ENCODE peak calls at places on chromosomes 1 and 21, in eight cellular contexts. One of them, this sample, is unnamed.

GRCh38 chr1:91735266-91735845 is 150.6 kb downstream of the TGFBR3 start:
- DNase-seq in K562: no peak
- DNase-seq in suprapubic skin: no peak
- DNase-seq in effector memory CD4-positive, alpha-beta T cell: no peak
- DNase-seq in left ventricle myocardium inferior: no peak
- DNase-seq in IMR-90: no peak
- DNase-seq in A549: no peak
- DNase-seq in Peyer's patch: no peak
- DNase-seq in this sample: no peak

GRCh38 chr1:206586501-206587445 is 25.5 kb downstream of the EIF2D start:
- DNase-seq in K562: no peak
- DNase-seq in suprapubic skin: no peak
- DNase-seq in effector memory CD4-positive, alpha-beta T cell: no peak
- DNase-seq in left ventricle myocardium inferior: no peak
- DNase-seq in IMR-90: no peak
- DNase-seq in A549: no peak
- DNase-seq in Peyer's patch: no peak
- DNase-seq in this sample: no peak

GRCh38 chr1:94602312-94602711 is 60.8 kb upstream of the F3 start:
- DNase-seq in K562: no peak
- DNase-seq in suprapubic skin: no peak
- DNase-seq in effector memory CD4-positive, alpha-beta T cell: no peak
- DNase-seq in left ventricle myocardium inferior: no peak
- DNase-seq in IMR-90: peak; percentile 82
- DNase-seq in A549: no peak
- DNase-seq in Peyer's patch: no peak
- DNase-seq in this sample: no peak

GRCh38 chr1:4593106-4593505 is 61.3 kb upstream of the AJAP1 start:
- DNase-seq in K562: no peak
- DNase-seq in suprapubic skin: no peak
- DNase-seq in effector memory CD4-positive, alpha-beta T cell: no peak
- DNase-seq in left ventricle myocardium inferior: no peak
- DNase-seq in IMR-90: no peak
- DNase-seq in A549: no peak
- DNase-seq in Peyer's patch: no peak
- DNase-seq in this sample: no peak

GRCh38 chr1:234562336-234562735 is 47.6 kb downstream of the IRF2BP2 start:
- DNase-seq in K562: no peak
- DNase-seq in suprapubic skin: no peak
- DNase-seq in effector memory CD4-positive, alpha-beta T cell: no peak
- DNase-seq in left ventricle myocardium inferior: no peak
- DNase-seq in IMR-90: no peak
- DNase-seq in A549: no peak
- DNase-seq in Peyer's patch: no peak
- DNase-seq in this sample: no peak

GRCh38 chr1:15949453-15950245 is 26.3 kb downstream of the ZBTB17 start:
- DNase-seq in K562: peak; percentile 91
- DNase-seq in suprapubic skin: peak; percentile 95
- DNase-seq in effector memory CD4-positive, alpha-beta T cell: peak; percentile 96
- DNase-seq in left ventricle myocardium inferior: peak; percentile 83
- DNase-seq in IMR-90: peak; percentile 96
- DNase-seq in A549: peak; percentile 74
- DNase-seq in Peyer's patch: peak; percentile 96
- DNase-seq in this sample: peak; percentile 78

GRCh38 chr1:2547210-2548067 is 8.7 kb upstream of the TNFRSF14 start:
- DNase-seq in K562: no peak
- DNase-seq in suprapubic skin: no peak
- DNase-seq in effector memory CD4-positive, alpha-beta T cell: peak; percentile 30
- DNase-seq in left ventricle myocardium inferior: no peak
- DNase-seq in IMR-90: no peak
- DNase-seq in A549: no peak
- DNase-seq in Peyer's patch: peak; percentile 67
- DNase-seq in this sample: no peak

GRCh38 chr1:28112388-28113311 is 24.2 kb upstream of the EYA3 start:
- DNase-seq in K562: peak; percentile 63
- DNase-seq in suprapubic skin: no peak
- DNase-seq in effector memory CD4-positive, alpha-beta T cell: no peak
- DNase-seq in left ventricle myocardium inferior: no peak
- DNase-seq in IMR-90: peak; percentile 93
- DNase-seq in A549: no peak
- DNase-seq in Peyer's patch: no peak
- DNase-seq in this sample: no peak

GRCh38 chr1:116122955-116123757 is 12.0 kb downstream of the MAB21L3 start:
- DNase-seq in K562: no peak
- DNase-seq in suprapubic skin: no peak
- DNase-seq in effector memory CD4-positive, alpha-beta T cell: no peak
- DNase-seq in left ventricle myocardium inferior: no peak
- DNase-seq in IMR-90: peak; percentile 77
- DNase-seq in A549: no peak
- DNase-seq in Peyer's patch: no peak
- DNase-seq in this sample: no peak

DNA sequence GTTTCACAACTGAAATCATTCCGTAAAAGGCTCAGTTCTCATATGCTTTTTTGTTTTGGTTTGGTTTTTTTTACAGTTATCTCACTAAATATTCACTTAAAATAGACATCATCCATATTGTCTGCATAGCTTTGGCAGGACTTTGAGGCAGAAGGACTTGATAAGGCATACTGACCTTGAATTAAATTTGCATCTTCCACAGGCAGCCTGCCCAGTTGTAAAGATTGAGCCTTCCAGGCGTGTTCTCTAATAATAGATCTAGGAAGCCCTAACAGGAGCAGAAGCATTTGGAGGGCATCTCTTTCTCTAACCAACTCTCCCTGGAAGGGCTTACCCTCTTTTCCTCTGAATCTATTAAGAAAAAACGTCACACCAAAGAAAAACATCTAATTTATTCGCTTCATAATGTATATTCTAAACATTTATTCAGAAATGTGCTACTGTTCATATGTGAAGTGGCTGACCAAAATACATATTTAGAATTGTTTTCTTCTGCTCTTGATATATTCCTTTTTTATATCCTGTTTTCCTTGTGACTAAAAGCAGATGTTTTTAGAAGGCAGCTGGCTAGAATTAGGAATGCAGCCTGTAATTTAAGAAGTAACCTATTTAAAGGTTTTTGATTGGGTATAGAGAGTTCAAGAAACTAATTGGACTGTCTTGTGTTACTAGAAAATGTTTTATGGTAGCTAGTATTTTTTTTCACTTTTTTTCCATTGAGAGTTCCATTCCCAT is 20.2 kb downstream of the DESI2 start:
- DNase-seq in K562: no peak
- DNase-seq in suprapubic skin: no peak
- DNase-seq in effector memory CD4-positive, alpha-beta T cell: no peak
- DNase-seq in left ventricle myocardium inferior: peak; percentile 25
- DNase-seq in IMR-90: peak; percentile 47
- DNase-seq in A549: no peak
- DNase-seq in Peyer's patch: no peak
- DNase-seq in this sample: no peak
- H3K27ac ChIP-seq in K562: no peak overlapping the region
- H3K27ac ChIP-seq in suprapubic skin: no peak overlapping the region
- H3K27ac ChIP-seq in effector memory CD4-positive, alpha-beta T cell: no peak overlapping the region
- H3K27ac ChIP-seq in left ventricle myocardium inferior: peak overlapping the region; percentile 81
- H3K27ac ChIP-seq in IMR-90: no peak overlapping the region
- H3K27ac ChIP-seq in A549: no peak overlapping the region
- H3K27ac ChIP-seq in Peyer's patch: no peak overlapping the region
- H3K27ac ChIP-seq in this sample: no peak overlapping the region

GRCh38 chr1:10386761-10387482 is 11.9 kb upstream of the PGD start:
- DNase-seq in K562: no peak
- DNase-seq in suprapubic skin: no peak
- DNase-seq in effector memory CD4-positive, alpha-beta T cell: no peak
- DNase-seq in left ventricle myocardium inferior: no peak
- DNase-seq in IMR-90: no peak
- DNase-seq in A549: no peak
- DNase-seq in Peyer's patch: no peak
- DNase-seq in this sample: no peak
- H3K27ac ChIP-seq in K562: no peak overlapping the region
- H3K27ac ChIP-seq in suprapubic skin: peak overlapping the region; percentile 81
- H3K27ac ChIP-seq in effector memory CD4-positive, alpha-beta T cell: no peak overlapping the region
- H3K27ac ChIP-seq in left ventricle myocardium inferior: peak overlapping the region; percentile 70
- H3K27ac ChIP-seq in IMR-90: peak overlapping the region; percentile 73
- H3K27ac ChIP-seq in A549: peak overlapping the region; percentile 99
- H3K27ac ChIP-seq in Peyer's patch: no peak overlapping the region
- H3K27ac ChIP-seq in this sample: peak overlapping the region; percentile 89

DNA sequence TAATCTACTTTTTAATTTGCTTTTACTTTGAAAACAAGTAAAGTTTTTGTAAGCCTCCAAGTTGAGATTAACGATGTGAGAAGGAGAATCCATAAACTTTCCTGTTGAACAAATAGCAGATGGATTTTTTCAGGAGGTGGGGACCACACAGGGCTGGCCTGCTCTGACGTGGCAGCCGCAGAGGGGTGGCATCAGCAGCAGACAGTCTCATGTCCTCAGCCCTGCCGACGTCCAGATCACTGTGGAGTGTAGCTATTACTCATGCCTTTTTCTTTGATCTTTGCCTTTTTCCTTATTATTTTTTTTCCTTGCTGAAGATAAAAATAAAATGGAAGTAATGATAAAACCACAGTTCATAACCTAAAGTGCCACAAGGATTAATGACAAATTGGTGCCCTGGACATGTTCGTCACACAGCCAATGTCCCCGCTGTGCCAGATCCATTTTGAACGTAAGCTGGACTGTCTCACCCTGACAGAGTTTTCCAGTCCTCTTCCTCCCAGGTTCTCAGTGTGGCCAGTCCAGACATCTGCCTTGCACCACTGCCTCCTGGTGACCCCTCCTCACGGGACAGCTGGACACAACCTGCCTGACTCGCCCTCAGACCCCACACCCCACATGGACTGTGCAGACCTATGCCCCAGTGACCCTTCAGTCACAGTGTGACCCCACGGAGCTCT is 15.4 kb upstream of the ZBTB21 start:
- DNase-seq in K562: no peak
- DNase-seq in suprapubic skin: no peak
- DNase-seq in effector memory CD4-positive, alpha-beta T cell: no peak
- DNase-seq in left ventricle myocardium inferior: no peak
- DNase-seq in IMR-90: peak; percentile 94
- DNase-seq in A549: no peak
- DNase-seq in Peyer's patch: no peak
- DNase-seq in this sample: no peak
- H3K27ac ChIP-seq in K562: no peak overlapping the region
- H3K27ac ChIP-seq in suprapubic skin: no peak overlapping the region
- H3K27ac ChIP-seq in effector memory CD4-positive, alpha-beta T cell: no peak overlapping the region
- H3K27ac ChIP-seq in left ventricle myocardium inferior: no peak overlapping the region
- H3K27ac ChIP-seq in IMR-90: peak overlapping the region; percentile 42
- H3K27ac ChIP-seq in A549: no peak overlapping the region
- H3K27ac ChIP-seq in Peyer's patch: no peak overlapping the region
- H3K27ac ChIP-seq in this sample: no peak overlapping the region

GRCh38 chr1:246383791-246384190 is 123.3 kb downstream of the SMYD3 start:
- DNase-seq in K562: no peak
- DNase-seq in suprapubic skin: no peak
- DNase-seq in effector memory CD4-positive, alpha-beta T cell: no peak
- DNase-seq in left ventricle myocardium inferior: no peak
- DNase-seq in IMR-90: no peak
- DNase-seq in A549: no peak
- DNase-seq in Peyer's patch: no peak
- DNase-seq in this sample: no peak
- H3K27ac ChIP-seq in K562: no peak overlapping the region
- H3K27ac ChIP-seq in suprapubic skin: no peak overlapping the region
- H3K27ac ChIP-seq in effector memory CD4-positive, alpha-beta T cell: no peak overlapping the region
- H3K27ac ChIP-seq in left ventricle myocardium inferior: no peak overlapping the region
- H3K27ac ChIP-seq in IMR-90: no peak overlapping the region
- H3K27ac ChIP-seq in A549: no peak overlapping the region
- H3K27ac ChIP-seq in Peyer's patch: no peak overlapping the region
- H3K27ac ChIP-seq in this sample: no peak overlapping the region

GRCh38 chr1:10161121-10161520 is 49.2 kb upstream of the KIF1B start:
- DNase-seq in K562: no peak
- DNase-seq in suprapubic skin: no peak
- DNase-seq in effector memory CD4-positive, alpha-beta T cell: no peak
- DNase-seq in left ventricle myocardium inferior: no peak
- DNase-seq in IMR-90: no peak
- DNase-seq in A549: no peak
- DNase-seq in Peyer's patch: no peak
- DNase-seq in this sample: no peak
- H3K27ac ChIP-seq in K562: no peak overlapping the region
- H3K27ac ChIP-seq in suprapubic skin: no peak overlapping the region
- H3K27ac ChIP-seq in effector memory CD4-positive, alpha-beta T cell: no peak overlapping the region
- H3K27ac ChIP-seq in left ventricle myocardium inferior: peak overlapping the region; percentile 83
- H3K27ac ChIP-seq in IMR-90: no peak overlapping the region
- H3K27ac ChIP-seq in A549: no peak overlapping the region
- H3K27ac ChIP-seq in Peyer's patch: no peak overlapping the region
- H3K27ac ChIP-seq in this sample: peak overlapping the region; percentile 36

GRCh38 chr1:153355445-153356071 is 2.1 kb upstream of the S100A9 start:
- DNase-seq in K562: peak; percentile 68
- DNase-seq in suprapubic skin: no peak
- DNase-seq in effector memory CD4-positive, alpha-beta T cell: no peak
- DNase-seq in left ventricle myocardium inferior: peak; percentile 61
- DNase-seq in IMR-90: peak; percentile 31
- DNase-seq in A549: peak; percentile 55
- DNase-seq in Peyer's patch: no peak
- DNase-seq in this sample: no peak

GRCh38 chr1:153357076-153357852 is 390 bp upstream of the S100A9 start:
- DNase-seq in K562: no peak
- DNase-seq in suprapubic skin: peak; percentile 78
- DNase-seq in effector memory CD4-positive, alpha-beta T cell: no peak
- DNase-seq in left ventricle myocardium inferior: peak; percentile 65
- DNase-seq in IMR-90: no peak
- DNase-seq in A549: no peak
- DNase-seq in Peyer's patch: peak; percentile 17
- DNase-seq in this sample: peak; percentile 43

GRCh38 chr1:153354515-153355193 is 3.0 kb upstream of the S100A9 start:
- DNase-seq in K562: no peak
- DNase-seq in suprapubic skin: no peak
- DNase-seq in effector memory CD4-positive, alpha-beta T cell: no peak
- DNase-seq in left ventricle myocardium inferior: no peak
- DNase-seq in IMR-90: no peak
- DNase-seq in A549: no peak
- DNase-seq in Peyer's patch: no peak
- DNase-seq in this sample: no peak

GRCh38 chr1:153357853-153358690 is at the start of gene S100A9:
- DNase-seq in K562: no peak
- DNase-seq in suprapubic skin: no peak
- DNase-seq in effector memory CD4-positive, alpha-beta T cell: no peak
- DNase-seq in left ventricle myocardium inferior: no peak
- DNase-seq in IMR-90: no peak
- DNase-seq in A549: no peak
- DNase-seq in Peyer's patch: no peak
- DNase-seq in this sample: no peak

DNA sequence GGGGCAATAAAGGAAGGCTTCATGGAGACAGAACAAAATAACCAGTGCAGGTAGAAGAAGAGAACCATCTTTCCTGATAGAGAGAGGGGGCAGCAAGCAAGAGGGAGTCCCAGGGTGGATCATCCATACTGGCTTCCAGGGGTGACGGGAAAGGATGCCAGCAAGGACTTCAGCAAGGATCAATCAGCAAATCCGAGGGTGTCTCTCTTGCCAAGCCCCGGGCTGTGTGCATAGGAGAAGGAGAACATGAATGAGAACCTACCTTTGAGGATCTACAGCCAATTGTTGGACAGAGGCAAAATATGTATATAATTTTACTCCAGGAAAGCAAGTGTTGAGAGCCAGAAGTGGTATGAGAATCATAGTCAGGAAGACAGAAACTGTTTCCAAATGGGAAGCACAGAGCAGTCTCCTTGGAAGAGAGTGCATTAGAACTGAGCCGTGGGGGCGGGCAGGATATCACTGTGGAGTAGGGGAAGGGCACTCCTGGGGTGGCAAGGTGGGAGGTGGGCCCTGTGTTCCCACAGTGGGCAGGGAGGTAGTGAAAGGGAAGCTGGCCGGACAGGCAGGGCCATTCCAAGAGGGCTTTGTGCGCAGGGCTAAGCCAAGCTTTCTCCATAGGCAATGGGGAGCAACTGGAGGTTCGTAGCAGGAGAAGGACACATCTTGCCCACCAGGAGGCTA is 1.1 kb upstream of the S100A9 start:
- DNase-seq in K562: no peak
- DNase-seq in suprapubic skin: no peak
- DNase-seq in effector memory CD4-positive, alpha-beta T cell: no peak
- DNase-seq in left ventricle myocardium inferior: no peak
- DNase-seq in IMR-90: no peak
- DNase-seq in A549: no peak
- DNase-seq in Peyer's patch: no peak
- DNase-seq in this sample: no peak
- H3K27ac ChIP-seq in K562: no peak overlapping the region
- H3K27ac ChIP-seq in suprapubic skin: no peak overlapping the region
- H3K27ac ChIP-seq in effector memory CD4-positive, alpha-beta T cell: no peak overlapping the region
- H3K27ac ChIP-seq in left ventricle myocardium inferior: no peak overlapping the region
- H3K27ac ChIP-seq in IMR-90: no peak overlapping the region
- H3K27ac ChIP-seq in A549: no peak overlapping the region
- H3K27ac ChIP-seq in Peyer's patch: no peak overlapping the region
- H3K27ac ChIP-seq in this sample: peak overlapping the region; percentile 93